ENCODE peak calls at places on chromosomes 2 and 18, in five cellular contexts. D is cardiac fibroblast, S is heart right ventricle, N is cardiac muscle cell, F is testis. A is an unnamed sample.
A peak's percentile ranks its signal among the peaks of the same experiment; 100 is the strongest.

GRCh38 chr2:221588306-221588985 is 16.3 kb upstream of the EPHA4 start:
- DNase-seq in D (no peak), S (no peak), N (no peak), F (no peak), A (no peak)

GRCh38 chr18:48609820-48610815 is 71.3 kb downstream of the CTIF start:
- DNase-seq in D (no peak), S (no peak), N (no peak), F (no peak), A (no peak)

GRCh38 chr2:67846341-67847070 is 216.3 kb downstream of the C1D start:
- DNase-seq in D (peak; percentile 97), S (peak; percentile 41), N (peak; percentile 97), F (peak; percentile 91), A (peak; percentile 88)

GRCh38 chr2:195017890-195018289 is 639.1 kb upstream of the SLC39A10 start:
- DNase-seq in D (no peak), S (no peak), N (no peak), F (no peak), A (no peak)

GRCh38 chr18:35695803-35696202 is 114.3 kb downstream of the GALNT1 start:
- DNase-seq in D (no peak), S (peak; percentile 77), N (no peak), F (peak; percentile 93), A (no peak)

GRCh38 chr2:74554821-74555531 is 456 bp downstream of the DOK1 start:
- DNase-seq in D (peak; percentile 46), S (peak; percentile 53), N (peak; percentile 50), F (peak; percentile 44), A (no peak)

GRCh38 chr2:222652856-222653255 is 3.0 kb downstream of the FARSB start:
- DNase-seq in D (no peak), S (no peak), N (no peak), F (no peak), A (no peak)

GRCh38 chr2:190856985-190857384 is 23.6 kb upstream of the GLS start:
- DNase-seq in D (no peak), S (no peak), N (no peak), F (no peak), A (no peak)

GRCh38 chr2:58578276-58578675 is 337.2 kb upstream of the FANCL start:
- DNase-seq in D (no peak), S (no peak), N (no peak), F (no peak), A (no peak)

GRCh38 chr18:54223568-54224241 is 764 bp downstream of the MBD2 start:
- DNase-seq in D (peak; percentile 92), S (peak; percentile 33), N (peak; percentile 94), F (peak; percentile 79), A (peak; percentile 46)

GRCh38 chr18:1917141-1917540 is 654.2 kb downstream of the METTL4 start:
- DNase-seq in D (no peak), S (no peak), N (no peak), F (no peak), A (no peak)

GRCh38 chr18:2102022-2102421 is 469.3 kb downstream of the METTL4 start:
- DNase-seq in D (no peak), S (no peak), N (no peak), F (no peak), A (no peak)

GRCh38 chr18:34224423-34225217 is at the start of gene NOL4:
- DNase-seq in D (peak; percentile 0), S (peak; percentile 10), N (peak; percentile 9), F (peak; percentile 75), A (peak; percentile 19)

GRCh38 chr2:231613655-231614558 is 21.2 kb downstream of the TEX44 start:
- DNase-seq in D (peak; percentile 78), S (peak; percentile 94), N (peak; percentile 86), F (peak; percentile 78), A (peak; percentile 90)

GRCh38 chr2:231617059-231617926 is 24.6 kb downstream of the TEX44 start:
- DNase-seq in D (no peak), S (no peak), N (peak; percentile 29), F (no peak), A (no peak)

GRCh38 chr2:231613054-231613654 is 20.5 kb downstream of the TEX44 start:
- DNase-seq in D (no peak), S (peak; percentile 45), N (peak; percentile 26), F (no peak), A (no peak)

GRCh38 chr2:231614559-231615057 is 21.9 kb downstream of the TEX44 start:
- DNase-seq in D (no peak), S (peak; percentile 80), N (no peak), F (peak; percentile 48), A (no peak)

DNA sequence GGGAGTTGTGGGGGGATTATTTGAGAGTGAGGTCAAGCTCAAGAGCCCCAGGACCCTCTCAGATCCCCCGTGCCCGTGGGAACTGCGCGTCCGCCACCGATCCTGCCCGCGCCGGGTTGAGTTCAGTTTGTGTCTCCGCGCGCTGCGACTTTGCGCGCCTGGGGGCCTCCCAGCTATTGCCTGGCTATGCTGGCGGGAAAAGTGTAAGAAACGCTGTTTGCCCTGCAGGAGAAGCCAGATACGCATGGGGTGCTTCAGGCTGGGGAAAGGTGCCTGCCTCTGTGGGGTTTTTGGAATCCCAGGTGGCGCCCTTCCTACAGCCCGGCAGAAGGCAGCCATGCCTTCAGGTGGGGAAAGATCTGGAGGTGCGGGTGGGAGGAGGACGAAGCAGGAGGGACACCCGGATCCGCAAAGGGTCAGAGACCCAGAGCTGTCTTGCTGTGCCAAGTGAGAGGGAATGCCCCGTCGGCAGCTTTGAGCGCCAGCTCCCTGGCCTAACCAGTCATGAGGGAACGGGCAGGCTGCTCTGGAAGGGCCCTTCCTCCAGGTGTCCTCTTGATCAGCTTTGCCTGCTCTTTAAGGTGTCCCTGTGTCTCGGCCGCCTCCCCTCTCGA is 22.5 kb downstream of the TEX44 start:
- DNase-seq in D (no peak), S (peak; percentile 21), N (no peak), F (no peak), A (no peak)
- TF ChIP-seq CTCF in D (no peak), S (no peak), N (no peak), F (no peak), A (no peak)

GRCh38 chr18:9549405-9549804 is 65.0 kb downstream of the PPP4R1 start:
- DNase-seq in D (no peak), S (no peak), N (no peak), F (no peak), A (peak; percentile 7)
- TF ChIP-seq CTCF in D (no peak), S (no peak), N (no peak), F (no peak), A (no peak)

GRCh38 chr2:127176371-127177311 is 43.5 kb downstream of the CYP27C1 start:
- DNase-seq in D (peak; percentile 38), S (peak; percentile 36), N (peak; percentile 32), F (no peak), A (no peak)
- TF ChIP-seq CTCF in D (no peak), S (no peak), N (no peak), F (no peak), A (no peak)

GRCh38 chr2:240367721-240368120 is 67.7 kb upstream of the GPC1 start:
- DNase-seq in D (no peak), S (no peak), N (no peak), F (no peak), A (no peak)

GRCh38 chr2:240372051-240372450 is 63.4 kb upstream of the GPC1 start:
- DNase-seq in D (no peak), S (no peak), N (no peak), F (peak; percentile 78), A (no peak)

GRCh38 chr2:240368746-240369724 is 66.4 kb upstream of the GPC1 start:
- DNase-seq in D (no peak), S (peak; percentile 80), N (no peak), F (peak; percentile 34), A (peak; percentile 23)

GRCh38 chr2:240371461-240372000 is 63.9 kb upstream of the GPC1 start:
- DNase-seq in D (no peak), S (peak; percentile 7), N (no peak), F (peak; percentile 53), A (no peak)

GRCh38 chr2:240369725-240370585 is 65.5 kb upstream of the GPC1 start:
- DNase-seq in D (peak; percentile 86), S (peak; percentile 72), N (peak; percentile 78), F (peak; percentile 90), A (peak; percentile 92)
- TF ChIP-seq CTCF in D (no peak), S (no peak), N (no peak), F (no peak), A (no peak)

DNA sequence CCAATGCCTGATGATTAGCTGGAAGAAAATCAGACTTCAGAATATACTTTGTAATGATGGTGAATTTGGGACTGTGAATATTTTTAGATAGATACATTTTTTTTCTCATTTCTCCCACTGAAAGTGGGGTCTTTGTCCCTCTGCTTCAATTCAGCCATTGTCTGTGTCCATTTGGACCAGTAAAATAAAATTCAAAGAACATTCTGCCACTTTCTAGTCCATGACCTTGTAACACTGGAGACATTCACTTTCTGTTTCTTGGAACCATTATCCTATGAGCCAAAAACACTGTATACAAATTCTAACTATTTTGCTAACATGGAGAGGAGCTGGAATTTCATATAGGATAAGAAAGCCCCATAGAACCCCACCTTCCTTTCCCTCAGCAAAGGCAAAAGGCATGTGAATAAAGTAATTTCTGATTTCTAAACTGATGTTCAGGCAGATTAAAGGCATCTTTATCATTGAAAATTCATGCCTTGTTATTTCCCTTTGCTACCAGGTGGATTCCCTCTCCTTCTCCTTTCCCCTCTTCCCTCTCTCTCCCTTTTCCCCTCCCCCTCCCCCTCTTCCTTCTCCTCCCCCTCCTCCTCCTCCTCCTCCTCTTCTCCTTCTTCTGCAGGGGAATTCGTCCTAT is 2010.4 kb upstream of the LRRTM1 start:
- DNase-seq in D (no peak), S (no peak), N (no peak), F (no peak), A (no peak)
- TF ChIP-seq CTCF in D (no peak), S (no peak), N (no peak), F (no peak), A (no peak)

GRCh38 chr2:200617089-200618050 is 31.6 kb downstream of the AOX1 start:
- DNase-seq in D (peak; percentile 86), S (no peak), N (peak; percentile 82), F (no peak), A (no peak)

GRCh38 chr2:200616656-200617055 is 30.8 kb downstream of the AOX1 start:
- DNase-seq in D (peak; percentile 57), S (no peak), N (peak; percentile 67), F (no peak), A (no peak)

GRCh38 chr2:200619275-200619674 is 33.5 kb downstream of the AOX1 start:
- DNase-seq in D (no peak), S (no peak), N (no peak), F (no peak), A (no peak)

GRCh38 chr2:200618051-200618419 is 32.2 kb downstream of the AOX1 start:
- DNase-seq in D (no peak), S (no peak), N (no peak), F (no peak), A (no peak)

GRCh38 chr2:200618590-200619021 is 32.8 kb downstream of the AOX1 start:
- DNase-seq in D (peak; percentile 88), S (no peak), N (peak; percentile 87), F (peak; percentile 26), A (no peak)
- TF ChIP-seq CTCF in D (peak; percentile 2), S (no peak), N (peak; percentile 59), F (no peak), A (no peak)

DNA sequence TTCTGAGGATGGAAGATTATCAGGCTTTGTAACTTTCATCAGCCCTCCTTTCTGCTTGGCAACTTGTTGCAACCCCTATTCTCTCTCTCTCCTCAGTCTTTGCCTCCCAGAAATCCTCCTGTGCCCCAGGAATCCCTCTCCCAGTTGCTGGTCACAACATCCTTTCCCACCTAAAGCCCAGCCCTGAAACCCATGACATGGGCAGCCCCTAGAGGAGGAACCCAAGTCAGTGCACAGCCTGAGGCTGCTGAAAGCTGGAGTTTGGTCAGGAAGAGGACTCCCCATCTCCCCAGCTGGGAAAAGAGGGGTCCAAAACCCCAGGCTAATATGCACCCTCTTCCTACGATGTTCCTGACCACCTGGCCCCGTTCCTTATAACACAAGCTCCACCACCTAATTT is 29.5 kb downstream of the PKDCC start:
- DNase-seq in D (peak; percentile 35), S (no peak), N (no peak), F (no peak), A (no peak)
- TF ChIP-seq CTCF in D (peak; percentile 13), S (peak; percentile 24), N (peak; percentile 24), F (no peak), A (no peak)